ENCODE peak calls at places on chromosome 2, in seven cellular contexts. M is HFFc6, Z is bronchial epithelial cell, T is MM.1S, D is heart right ventricle, S is brain microvascular endothelial cell, F is adrenal gland. L is an unnamed sample.

GRCh38 chr2:237141556-237141955 is 55.9 kb downstream of the COPS8 start:
- DNase-seq in S (peak; percentile 48), T (no peak), F (no peak), D (no peak), M (peak; percentile 60), Z (peak; percentile 62), L (no peak)

GRCh38 chr2:229313591-229313990 is 42.5 kb upstream of the PID1 start:
- DNase-seq in Z (peak; percentile 65), F (no peak), S (peak; percentile 9), M (peak; percentile 55), D (no peak), T (no peak), L (no peak)

GRCh38 chr2:173124441-173124840 is 48.8 kb downstream of the MAP3K20 start:
- DNase-seq in T (no peak), D (peak; percentile 17), S (no peak), M (peak; percentile 34), Z (peak; percentile 93), F (no peak), L (no peak)

GRCh38 chr2:1648241-1649102 is 95.8 kb downstream of the PXDN start:
- DNase-seq in T (no peak), D (no peak), Z (no peak), M (no peak), S (no peak), F (no peak), L (no peak)

GRCh38 chr2:25251461-25252273 is 83.3 kb upstream of the POMC start:
- DNase-seq in F (peak; percentile 77), S (peak; percentile 3), M (no peak), T (peak; percentile 7), Z (peak; percentile 21), D (peak; percentile 63), L (peak; percentile 48)

GRCh38 chr2:86039178-86039962 is 66.3 kb downstream of the POLR1A start:
- DNase-seq in Z (no peak), F (no peak), S (no peak), D (no peak), T (no peak), M (no peak), L (no peak)

GRCh38 chr2:203122317-203122998 is 107.8 kb downstream of the NBEAL1 start:
- DNase-seq in M (no peak), F (no peak), T (no peak), D (no peak), Z (no peak), S (no peak), L (no peak)

GRCh38 chr2:240991378-240992263 is 6.8 kb upstream of the SNED1 start:
- DNase-seq in Z (peak; percentile 77), D (peak; percentile 83), S (peak; percentile 92), M (peak; percentile 95), F (peak; percentile 98), T (no peak), L (peak; percentile 90)

GRCh38 chr2:68362069-68362468 is 3.0 kb upstream of the PLEK start:
- DNase-seq in D (peak; percentile 77), T (peak; percentile 89), F (peak; percentile 70), Z (peak; percentile 58), M (peak; percentile 6), S (peak; percentile 32), L (peak; percentile 72)

GRCh38 chr2:96261328-96262003 is 4.3 kb downstream of the TMEM127 start:
- DNase-seq in F (no peak), Z (no peak), D (no peak), S (no peak), M (no peak), T (no peak), L (no peak)

GRCh38 chr2:111642576-111643327 is 241.2 kb downstream of the ANAPC1 start:
- DNase-seq in T (no peak), M (no peak), D (no peak), Z (peak; percentile 26), F (no peak), S (no peak), L (no peak)

GRCh38 chr2:160308915-160309314 is 108.8 kb upstream of the ITGB6 start:
- DNase-seq in S (peak; percentile 79), T (no peak), F (no peak), Z (peak; percentile 92), D (no peak), M (peak; percentile 84), L (no peak)

GRCh38 chr2:68829764-68830163 is 41.4 kb downstream of the BMP10 start:
- DNase-seq in D (no peak), Z (no peak), S (no peak), T (no peak), M (no peak), F (no peak), L (no peak)

GRCh38 chr2:217775920-217776503 is 226.8 kb downstream of the TNS1 start:
- DNase-seq in F (no peak), S (no peak), D (no peak), T (no peak), M (no peak), Z (no peak), L (no peak)

GRCh38 chr2:11753452-11753885 is 7.0 kb downstream of the LPIN1 start:
- DNase-seq in T (peak; percentile 93), D (no peak), Z (peak; percentile 73), M (no peak), S (no peak), F (no peak), L (peak; percentile 75)

GRCh38 chr2:221389909-221390308 is 182.2 kb downstream of the EPHA4 start:
- DNase-seq in F (no peak), S (no peak), D (no peak), Z (no peak), M (no peak), T (no peak), L (no peak)

GRCh38 chr2:95049961-95050360 is 24.5 kb downstream of the MAL start:
- DNase-seq in M (no peak), D (no peak), F (no peak), S (no peak), Z (no peak), T (no peak), L (no peak)

GRCh38 chr2:206562375-206562774 is 79.9 kb upstream of the FAM237A start:
- DNase-seq in Z (no peak), T (no peak), D (no peak), F (no peak), S (peak; percentile 45), M (no peak), L (no peak)

GRCh38 chr2:1755436-1756191 is 11.3 kb upstream of the PXDN start:
- DNase-seq in Z (no peak), F (no peak), S (no peak), M (no peak), T (no peak), D (no peak), L (no peak)

GRCh38 chr2:105339414-105339813 is 2.1 kb downstream of the C2orf49 start:
- DNase-seq in S (no peak), M (no peak), Z (no peak), T (no peak), F (no peak), D (no peak), L (no peak)

DNA sequence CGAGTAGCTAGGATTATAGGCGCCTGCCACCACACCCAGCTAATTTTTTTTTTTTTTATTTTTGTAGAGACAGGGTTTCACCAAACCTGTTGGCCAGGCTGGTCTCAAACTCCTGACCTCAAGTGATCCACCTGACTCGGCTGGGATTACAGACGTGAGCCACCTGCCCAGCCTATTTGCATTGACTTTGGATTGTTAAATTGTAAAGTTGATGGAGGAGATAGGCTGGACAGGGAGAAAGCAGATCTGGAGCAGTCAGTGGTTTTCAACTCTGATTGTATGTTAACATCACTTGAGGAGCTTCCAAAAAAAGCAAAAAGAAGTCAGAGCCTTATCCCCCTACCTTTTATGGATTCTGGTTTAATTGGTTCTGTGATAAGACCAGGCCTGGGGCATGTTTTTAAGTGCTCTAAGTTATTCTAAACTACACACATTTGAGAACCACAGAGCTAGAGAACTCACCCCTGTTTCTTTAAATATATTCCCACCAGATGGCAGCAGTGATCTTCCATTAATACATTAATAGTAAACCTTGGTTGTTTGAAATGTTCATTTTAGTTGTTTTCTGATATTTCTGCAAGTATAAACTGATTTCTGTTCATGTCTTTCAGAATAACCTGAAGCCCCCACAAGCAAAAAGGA is 7.5 kb downstream of the C2orf49 start:
- DNase-seq in D (no peak), T (peak; percentile 35), F (no peak), S (no peak), Z (peak; percentile 45), M (peak; percentile 53), L (no peak)
- TF ChIP-seq CTCF in D (peak; percentile 44), T (peak; percentile 49), F (peak; percentile 35), S (peak; percentile 2), Z (peak; percentile 5), M (peak; percentile 79), L (no peak)

DNA sequence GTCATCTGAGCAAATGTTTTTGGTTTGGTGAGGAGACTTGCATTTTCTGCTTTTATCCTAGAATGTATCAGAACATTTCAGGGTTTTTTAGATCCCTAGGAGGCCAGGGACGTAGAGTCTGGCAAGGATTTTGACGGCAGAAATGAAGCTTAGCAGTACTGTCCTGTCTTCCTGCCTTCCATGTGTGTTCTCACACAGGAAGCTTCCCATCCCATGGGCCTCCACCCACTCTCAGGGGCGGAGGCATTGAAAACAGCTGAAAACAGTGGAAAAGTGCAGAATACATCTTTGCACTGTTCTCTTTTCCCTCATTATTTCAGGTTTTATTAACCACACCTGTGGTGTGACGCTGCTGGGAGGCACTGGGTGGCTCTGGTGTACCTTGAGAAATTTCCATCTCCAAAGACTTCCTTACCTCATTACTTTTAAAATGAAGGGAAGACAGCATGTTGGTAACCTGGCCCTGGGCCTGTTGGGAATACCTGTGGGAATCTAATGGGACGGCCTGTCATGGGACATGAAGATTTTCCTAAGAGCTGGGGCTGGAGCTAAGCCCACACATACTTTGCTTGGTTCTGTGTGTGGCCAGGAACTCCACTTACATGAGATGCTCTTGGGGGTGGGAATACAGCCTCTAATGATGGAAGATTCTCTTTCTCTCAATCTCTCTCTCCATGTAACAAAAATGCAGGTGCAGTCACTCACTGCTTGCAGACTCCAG is 20.5 kb downstream of the PCARE start:
- DNase-seq in M (no peak), S (no peak), T (no peak), Z (peak; percentile 28), F (no peak), D (no peak), L (peak; percentile 45)
- TF ChIP-seq CTCF in M (no peak), S (peak; percentile 40), T (no peak), Z (peak; percentile 56), F (no peak), D (no peak), L (peak; percentile 28)

GRCh38 chr2:209763106-209763505 is 8.5 kb upstream of the UNC80 start:
- DNase-seq in Z (no peak), S (no peak), M (no peak), D (no peak), F (no peak), T (no peak), L (no peak)
- TF ChIP-seq CTCF in Z (no peak), S (no peak), M (no peak), D (no peak), F (no peak), T (no peak), L (no peak)

GRCh38 chr2:45857206-45857605 is 205.7 kb downstream of the PRKCE start:
- DNase-seq in T (no peak), D (no peak), S (no peak), Z (no peak), F (no peak), M (no peak), L (no peak)

GRCh38 chr2:45852450-45853150 is 201.1 kb downstream of the PRKCE start:
- DNase-seq in F (no peak), T (no peak), Z (no peak), M (no peak), D (no peak), S (no peak), L (no peak)

GRCh38 chr2:45857848-45858520 is 206.5 kb downstream of the PRKCE start:
- DNase-seq in T (no peak), F (peak; percentile 25), S (no peak), M (no peak), Z (no peak), D (no peak), L (no peak)

GRCh38 chr2:45856391-45857055 is 205.0 kb downstream of the PRKCE start:
- DNase-seq in Z (no peak), M (no peak), D (no peak), T (no peak), S (no peak), F (no peak), L (no peak)

GRCh38 chr2:45855374-45855773 is 203.9 kb downstream of the PRKCE start:
- DNase-seq in F (no peak), Z (no peak), S (no peak), T (no peak), M (no peak), D (no peak), L (no peak)
- TF ChIP-seq CTCF in F (no peak), Z (no peak), S (no peak), T (no peak), M (no peak), D (no peak), L (no peak)

L was measured in Calu3.